ENCODE peak calls at places on chromosomes 5 and 9, in five cellular contexts. Y, F, O, T and U are unnamed samples.

GRCh38 chr5:76041863-76042262 is 41.3 kb upstream of the SV2C start:
- DNase-seq in Y (peak; percentile 23), F (no peak), O (peak; percentile 57), T (no peak), U (peak; percentile 76)

GRCh38 chr5:96876292-96876850 is at the start of gene ERAP2:
- DNase-seq in Y (no peak), F (peak; percentile 52), O (peak; percentile 41), T (peak; percentile 71), U (no peak)

GRCh38 chr5:170552486-170553122 is 48.8 kb downstream of the KCNIP1 start:
- DNase-seq in Y (peak; percentile 9), F (peak; percentile 88), O (peak; percentile 83), T (peak; percentile 95), U (peak; percentile 66)

GRCh38 chr5:40552981-40553380 is 126.7 kb upstream of the PTGER4 start:
- DNase-seq in Y (no peak), F (peak; percentile 21), O (no peak), T (no peak), U (no peak)

GRCh38 chr5:87361031-87361443 is 51.7 kb downstream of the CCNH start:
- DNase-seq in Y (no peak), F (peak; percentile 53), O (no peak), T (peak; percentile 20), U (no peak)

GRCh38 chr9:14573319-14573718 is 119.9 kb downstream of the ZDHHC21 start:
- DNase-seq in Y (no peak), F (no peak), O (no peak), T (peak; percentile 18), U (no peak)

GRCh38 chr9:126677188-126678084 is 63.7 kb downstream of the LMX1B start:
- DNase-seq in Y (no peak), F (no peak), O (no peak), T (no peak), U (peak; percentile 67)

GRCh38 chr5:168765220-168766037 is 186.3 kb upstream of the PANK3 start:
- DNase-seq in Y (no peak), F (no peak), O (no peak), T (peak; percentile 7), U (no peak)

GRCh38 chr9:131610231-131610761 is 65.0 kb downstream of the PRRT1B start:
- DNase-seq in Y (no peak), F (peak; percentile 87), O (no peak), T (no peak), U (no peak)

GRCh38 chr5:133713746-133714145 is 101.4 kb upstream of the FSTL4 start:
- DNase-seq in Y (no peak), F (no peak), O (no peak), T (no peak), U (no peak)

GRCh38 chr5:82355921-82356454 is 77.8 kb upstream of the RPS23 start:
- DNase-seq in Y (no peak), F (no peak), O (no peak), T (no peak), U (no peak)

GRCh38 chr9:126984969-126985368 is 70.4 kb downstream of the RALGPS1 start:
- DNase-seq in Y (no peak), F (no peak), O (no peak), T (peak; percentile 22), U (no peak)

GRCh38 chr5:16819522-16820167 is 116.4 kb downstream of the MYO10 start:
- DNase-seq in Y (no peak), F (peak; percentile 86), O (no peak), T (peak; percentile 80), U (no peak)

GRCh38 chr5:173602423-173602822 is 14.0 kb downstream of the BOD1 start:
- DNase-seq in Y (no peak), F (peak; percentile 70), O (peak; percentile 27), T (peak; percentile 86), U (no peak)

DNA sequence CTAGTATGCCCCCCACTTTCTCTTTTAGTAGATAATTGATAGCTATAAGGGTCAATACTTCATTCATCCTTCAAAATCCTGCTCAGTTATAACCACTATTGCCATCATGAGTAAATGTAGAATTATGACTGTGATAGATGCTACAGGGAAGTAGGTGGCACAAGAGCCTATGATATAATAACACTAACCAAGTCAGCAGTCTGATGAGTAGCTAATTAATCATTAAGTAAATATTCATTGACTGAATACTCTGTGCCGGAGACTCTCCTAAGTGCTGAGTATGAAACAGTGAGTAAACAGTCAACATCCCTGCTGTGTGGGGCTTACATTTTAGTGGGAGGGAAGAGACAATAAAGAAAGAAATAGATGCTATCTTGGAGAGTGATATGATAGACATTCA is 430.3 kb upstream of the ZNF462 start:
- DNase-seq in Y (no peak), F (no peak), O (no peak), T (no peak), U (no peak)
- H2BK120ac ChIP-seq in Y (no peak overlapping the region), F (no peak overlapping the region), O (no peak overlapping the region), T (no peak overlapping the region), U (no peak overlapping the region)

DNA sequence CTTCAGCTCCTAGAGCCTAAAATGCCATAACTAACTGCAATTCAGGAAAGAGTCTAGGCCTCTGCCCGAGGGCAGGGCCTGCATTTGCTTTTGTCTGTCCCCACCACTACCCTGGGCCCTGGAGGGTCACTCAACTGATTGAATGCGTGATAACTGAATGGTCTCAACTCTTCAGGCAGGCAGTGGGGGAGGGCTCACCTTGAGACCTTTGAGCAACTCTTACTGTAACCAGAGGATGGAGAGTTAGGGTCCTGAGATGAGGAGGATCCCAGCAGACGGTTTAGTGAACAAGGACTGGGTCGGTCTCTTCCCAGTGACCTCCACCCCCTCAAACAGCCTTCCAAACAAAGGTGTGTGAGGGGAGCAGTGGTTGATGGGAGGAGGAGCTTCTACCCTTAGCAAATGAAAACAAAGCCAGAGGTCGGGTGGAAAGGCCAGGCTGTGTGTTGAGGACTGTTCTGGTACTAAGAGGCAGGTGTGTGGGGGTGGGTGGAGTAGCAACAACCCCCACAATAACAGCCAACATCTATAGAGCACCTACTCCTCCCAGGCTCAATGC is 59.4 kb downstream of the CXXC5 start:
- DNase-seq in Y (no peak), F (no peak), O (peak; percentile 87), T (no peak), U (no peak)
- H2BK120ac ChIP-seq in Y (no peak overlapping the region), F (no peak overlapping the region), O (no peak overlapping the region), T (no peak overlapping the region), U (no peak overlapping the region)

DNA sequence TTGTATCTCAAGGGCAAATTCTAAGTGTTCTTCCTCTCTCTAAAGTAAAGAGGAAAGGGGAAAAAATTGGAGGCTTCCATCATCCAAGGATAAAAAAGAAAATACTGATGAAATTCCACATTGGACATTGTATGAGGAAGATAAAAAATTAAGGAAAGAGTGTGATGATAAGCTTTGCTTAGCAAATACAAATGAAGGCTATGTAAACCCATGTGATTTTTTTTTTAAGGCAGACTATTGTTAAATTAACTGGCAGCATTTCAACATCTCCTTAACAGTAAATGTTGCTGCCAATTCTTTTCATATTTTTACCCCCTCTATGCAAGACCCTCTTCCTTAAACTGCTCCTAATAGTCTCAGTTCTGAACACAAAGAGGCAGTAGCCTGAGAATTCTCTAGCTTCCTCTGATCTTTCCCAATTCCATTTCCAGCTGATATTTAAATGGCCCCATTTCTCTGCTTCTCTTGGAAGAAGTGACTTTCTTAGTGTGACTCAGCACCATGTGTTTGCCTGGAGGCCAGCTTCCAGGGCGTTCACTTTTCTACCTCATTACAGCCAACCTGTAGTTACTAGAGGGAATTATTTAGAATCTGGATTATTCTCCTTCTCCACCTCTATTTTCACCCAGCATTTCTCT is 159.7 kb downstream of the TLE1 start:
- DNase-seq in Y (no peak), F (peak; percentile 58), O (peak; percentile 46), T (peak; percentile 68), U (no peak)
- H2BK120ac ChIP-seq in Y (no peak overlapping the region), F (no peak overlapping the region), O (no peak overlapping the region), T (no peak overlapping the region), U (no peak overlapping the region)

GRCh38 chr9:135341612-135342169 is 137.9 kb upstream of the PPP1R26 start:
- DNase-seq in Y (no peak), F (no peak), O (no peak), T (no peak), U (no peak)
- H2BK120ac ChIP-seq in Y (no peak overlapping the region), F (no peak overlapping the region), O (no peak overlapping the region), T (no peak overlapping the region), U (no peak overlapping the region)

DNA sequence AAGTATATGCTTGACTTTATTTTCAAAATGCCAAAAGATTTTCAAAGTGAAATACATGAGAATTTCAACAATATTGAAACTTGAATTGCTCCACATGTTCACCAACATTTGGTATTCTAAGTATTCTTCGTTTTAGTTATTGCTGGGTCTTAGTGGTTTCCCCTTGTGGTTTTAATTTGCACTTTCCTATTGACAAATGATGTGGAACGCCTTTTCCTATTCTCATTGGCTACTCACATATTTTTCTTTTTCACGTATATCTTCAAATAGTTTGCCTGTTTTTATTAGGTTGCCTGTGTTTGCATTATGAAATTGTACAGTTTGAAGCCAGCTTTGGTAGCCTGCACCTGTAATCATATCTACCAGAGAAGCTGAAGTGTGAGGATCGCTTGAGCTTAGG is 405.7 kb upstream of the IRX2 start:
- DNase-seq in Y (no peak), F (no peak), O (no peak), T (no peak), U (no peak)
- H2BK120ac ChIP-seq in Y (no peak overlapping the region), F (no peak overlapping the region), O (no peak overlapping the region), T (no peak overlapping the region), U (no peak overlapping the region)

GRCh38 chr9:74887981-74888370 is 255 bp upstream of the TRPM6 start:
- DNase-seq in Y (peak; percentile 0), F (no peak), O (no peak), T (no peak), U (no peak)

DNA sequence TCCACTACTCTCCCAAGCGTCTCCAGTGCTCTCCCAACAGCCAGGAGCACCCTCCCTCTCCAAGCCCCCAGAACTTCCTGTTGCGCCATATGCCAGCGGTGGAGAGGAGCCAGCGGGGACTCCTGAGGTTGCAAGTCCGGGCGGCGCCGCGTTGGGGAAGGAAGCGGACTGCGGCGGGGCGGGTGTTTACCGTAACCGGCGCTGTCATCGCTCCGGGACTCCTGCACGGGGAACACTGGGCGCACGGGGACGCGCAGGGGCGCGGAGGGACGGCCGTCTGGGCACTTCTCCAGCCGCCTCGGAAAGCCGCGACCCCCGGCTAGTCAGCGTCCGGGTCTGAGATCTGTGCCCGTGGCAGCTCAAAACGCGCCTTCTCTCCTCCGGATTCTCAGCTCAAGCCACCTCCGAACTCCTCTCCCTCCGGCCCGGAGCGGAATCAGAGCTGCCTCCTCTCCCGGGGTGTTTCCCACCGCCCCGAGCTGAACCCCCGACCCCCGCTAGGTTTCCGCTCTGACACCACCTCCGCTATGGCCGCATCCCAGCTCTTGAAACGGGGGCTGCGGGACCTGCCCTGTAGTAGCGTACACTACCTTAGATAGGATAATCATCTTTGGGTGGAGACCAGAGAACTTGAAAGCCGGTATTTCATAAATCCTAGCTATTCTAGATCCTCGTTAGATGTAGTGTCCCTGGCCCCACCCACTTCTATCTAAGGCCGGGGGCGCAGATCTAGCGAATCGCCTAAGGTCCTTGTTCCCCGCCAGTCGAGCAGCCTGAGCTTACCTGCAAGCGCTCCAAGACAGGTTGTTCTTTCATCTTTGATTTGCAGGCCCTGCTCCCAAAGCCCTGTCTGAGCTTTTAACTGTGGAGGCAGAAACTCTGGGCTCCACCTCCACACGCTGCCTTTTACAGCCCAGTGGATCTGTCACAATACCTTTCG is at the start of gene TRPM6:
- DNase-seq in Y (peak; percentile 29), F (peak; percentile 56), O (peak; percentile 89), T (peak; percentile 77), U (peak; percentile 78)
- H2BK120ac ChIP-seq in Y (no peak within 1 kb of the TSS), F (no peak within 1 kb of the TSS), O (peak within 1 kb of the TSS; percentile 1), T (peak within 1 kb of the TSS; percentile 54), U (no peak within 1 kb of the TSS)